ENCODE peak calls at places on chromosomes 4 and X, in four cellular contexts. E, Z, U and C are unnamed samples.

GRCh38 chrX:16114640-16115039 is 8.7 kb upstream of the GRPR start:
- DNase-seq in E (no peak), Z (no peak), U (no peak), C (no peak)

GRCh38 chr4:103098746-103099421 is 750 bp downstream of the BDH2 start:
- DNase-seq in E (no peak), Z (no peak), U (no peak), C (no peak)

GRCh38 chrX:41689711-41690110 is 938 bp downstream of the GPR34 start:
- DNase-seq in E (no peak), Z (no peak), U (no peak), C (no peak)

GRCh38 chrX:150062292-150063137 is 124.2 kb upstream of the EOLA2 start:
- DNase-seq in E (no peak), Z (peak; percentile 64), U (no peak), C (no peak)

GRCh38 chrX:9842541-9842940 is 56.3 kb downstream of the SHROOM2 start:
- DNase-seq in E (no peak), Z (no peak), U (no peak), C (no peak)

GRCh38 chrX:3262906-3263305 is 83.5 kb downstream of the MXRA5 start:
- DNase-seq in E (no peak), Z (no peak), U (no peak), C (no peak)

GRCh38 chr4:83974111-83974789 is 438.3 kb downstream of the GPAT3 start:
- DNase-seq in E (no peak), Z (no peak), U (no peak), C (no peak)

GRCh38 chr4:138891610-138892009 is 124.0 kb upstream of the NOCT start:
- DNase-seq in E (no peak), Z (no peak), U (no peak), C (no peak)

GRCh38 chr4:182325848-182326255 is 82.7 kb downstream of the TENM3 start:
- DNase-seq in E (no peak), Z (no peak), U (no peak), C (no peak)

GRCh38 chr4:182454440-182455013 is 211.3 kb downstream of the TENM3 start:
- DNase-seq in E (no peak), Z (no peak), U (no peak), C (no peak)

GRCh38 chrX:136064661-136065043 is 79.4 kb downstream of the SLC9A6 start:
- DNase-seq in E (no peak), Z (no peak), U (no peak), C (no peak)

GRCh38 chr4:56611501-56611900 is 69.6 kb downstream of the HOPX start:
- DNase-seq in E (no peak), Z (no peak), U (no peak), C (no peak)

GRCh38 chr4:132614682-132615081 is 534.4 kb upstream of the PCDH10 start:
- DNase-seq in E (no peak), Z (no peak), U (no peak), C (no peak)

GRCh38 chr4:180909279-180909678 is 1333.9 kb upstream of the TENM3 start:
- DNase-seq in E (no peak), Z (no peak), U (no peak), C (no peak)

GRCh38 chr4:8644461-8644891 is 51.9 kb downstream of the CPZ start:
- DNase-seq in E (no peak), Z (no peak), U (no peak), C (no peak)

GRCh38 chrX:112053169-112053568 is 29.4 kb downstream of the TRPC5 start:
- DNase-seq in E (no peak), Z (no peak), U (no peak), C (no peak)

GRCh38 chr4:53016099-53016498 is 154.0 kb downstream of the RASL11B start:
- DNase-seq in E (no peak), Z (no peak), U (no peak), C (no peak)

GRCh38 chr4:122588453-122589238 is 32.2 kb downstream of the IL21 start:
- DNase-seq in E (no peak), Z (no peak), U (no peak), C (no peak)

GRCh38 chr4:2501034-2501594 is 32.2 kb downstream of the RNF4 start:
- DNase-seq in E (no peak), Z (no peak), U (no peak), C (no peak)

GRCh38 chr4:69716654-69717053 is 43.8 kb downstream of the SULT1B1 start:
- DNase-seq in E (no peak), Z (no peak), U (no peak), C (no peak)

GRCh38 chr4:108276690-108277089 is 108.0 kb upstream of the LEF1 start:
- DNase-seq in E (no peak), Z (no peak), U (no peak), C (no peak)

GRCh38 chr4:110164856-110165255 is 33.6 kb downstream of the ELOVL6 start:
- DNase-seq in E (no peak), Z (no peak), U (no peak), C (no peak)

GRCh38 chrX:101482296-101482695 is 3.0 kb upstream of the ARMCX4 start:
- DNase-seq in E (no peak), Z (no peak), U (no peak), C (no peak)

GRCh38 chr4:105215609-105216313 is 69.1 kb downstream of the TET2 start:
- DNase-seq in E (no peak), Z (no peak), U (no peak), C (no peak)

GRCh38 chrX:56268888-56269287 is 36.7 kb downstream of the KLF8 start:
- DNase-seq in E (no peak), Z (no peak), U (no peak), C (no peak)

GRCh38 chr4:145784036-145784435 is 104.1 kb downstream of the C4orf51 start:
- DNase-seq in E (no peak), Z (no peak), U (no peak), C (no peak)

GRCh38 chrX:41334866-41335589 is 1.1 kb downstream of the DDX3X start:
- DNase-seq in E (peak; percentile 8), Z (peak; percentile 76), U (peak; percentile 46), C (no peak)

GRCh38 chrX:41445171-41445570 is 2.0 kb upstream of the NYX start:
- DNase-seq in E (no peak), Z (no peak), U (no peak), C (no peak)

GRCh38 chrX:75151828-75152592 is 4.1 kb downstream of the ABCB7 start:
- DNase-seq in E (no peak), Z (no peak), U (no peak), C (no peak)

GRCh38 chrX:139724626-139725025 is 16.7 kb upstream of the MCF2 start:
- DNase-seq in E (no peak), Z (no peak), U (no peak), C (no peak)

GRCh38 chr4:47483722-47484121 is 1.4 kb upstream of the ATP10D start:
- DNase-seq in E (no peak), Z (no peak), U (no peak), C (no peak)

GRCh38 chr4:6639137-6639680 is 1.3 kb upstream of the MRFAP1 start:
- DNase-seq in E (no peak), Z (no peak), U (no peak), C (no peak)

GRCh38 chr4:188428935-188429334 is 289.7 kb downstream of the TRIML1 start:
- DNase-seq in E (no peak), Z (no peak), U (no peak), C (no peak)